ENCODE peak calls at places on chromosomes 13 and 19, in nine cellular contexts. P, X, H, D, I, E, C, R and N are unnamed samples.
A peak's percentile ranks its signal among the peaks of the same experiment; 100 is the strongest.

GRCh38 chr19:41000310-41000737 is 9.2 kb downstream of the CYP2B6 start:
- DNase-seq in I (no peak), X (peak; percentile 31), D (no peak), E (no peak), R (no peak), P (peak; percentile 61), C (no peak), H (peak; percentile 52), N (no peak)

GRCh38 chr19:51141181-51141580 is 920 bp upstream of the SIGLEC7 start:
- DNase-seq in D (no peak), H (no peak), E (no peak), P (no peak), X (no peak), R (no peak), I (no peak), C (no peak), N (no peak)

GRCh38 chr13:30869491-30869890 is 36.6 kb upstream of the MEDAG start:
- DNase-seq in X (no peak), D (no peak), C (peak; percentile 67), H (no peak), E (no peak), R (peak; percentile 49), P (no peak), I (peak; percentile 69), N (no peak)

GRCh38 chr13:45695198-45695730 is 6.9 kb upstream of the CBY2 start:
- DNase-seq in X (no peak), C (no peak), R (no peak), E (no peak), I (no peak), D (no peak), H (no peak), P (no peak), N (peak; percentile 52)

GRCh38 chr13:64505511-64505910 is 2724.6 kb downstream of the PCDH9 start:
- DNase-seq in D (no peak), I (no peak), X (no peak), E (no peak), H (no peak), R (no peak), C (no peak), P (no peak), N (no peak)

GRCh38 chr13:59770451-59770850 is 393.3 kb downstream of the DIAPH3 start:
- DNase-seq in C (no peak), I (no peak), H (no peak), P (no peak), D (no peak), X (no peak), E (no peak), R (no peak), N (no peak)

GRCh38 chr19:48292798-48293197 is 22.9 kb downstream of the ZNF114 start:
- DNase-seq in P (no peak), H (no peak), R (no peak), C (no peak), E (no peak), D (no peak), X (no peak), I (no peak), N (no peak)

GRCh38 chr19:3154957-3155736 is 19.3 kb downstream of the GNA15 start:
- DNase-seq in I (peak; percentile 72), R (peak; percentile 86), D (peak; percentile 84), E (peak; percentile 65), C (peak; percentile 79), H (peak; percentile 49), P (peak; percentile 83), X (peak; percentile 81), N (peak; percentile 86)

GRCh38 chr19:17111766-17112165 is 36.2 kb downstream of the MYO9B start:
- DNase-seq in E (no peak), P (no peak), H (no peak), R (no peak), I (no peak), C (no peak), D (no peak), X (no peak), N (no peak)

GRCh38 chr19:17109962-17110598 is 34.5 kb downstream of the MYO9B start:
- DNase-seq in H (peak; percentile 53), R (peak; percentile 75), E (no peak), I (no peak), C (peak; percentile 76), D (no peak), P (peak; percentile 82), X (peak; percentile 72), N (peak; percentile 67)

GRCh38 chr19:17112271-17112670 is 36.7 kb downstream of the MYO9B start:
- DNase-seq in X (no peak), E (no peak), R (no peak), I (no peak), D (no peak), P (no peak), H (no peak), C (no peak), N (no peak)

GRCh38 chr19:17109300-17109699 is 33.7 kb downstream of the MYO9B start:
- DNase-seq in I (no peak), E (no peak), P (no peak), D (no peak), X (no peak), R (no peak), H (no peak), C (no peak), N (no peak)

DNA sequence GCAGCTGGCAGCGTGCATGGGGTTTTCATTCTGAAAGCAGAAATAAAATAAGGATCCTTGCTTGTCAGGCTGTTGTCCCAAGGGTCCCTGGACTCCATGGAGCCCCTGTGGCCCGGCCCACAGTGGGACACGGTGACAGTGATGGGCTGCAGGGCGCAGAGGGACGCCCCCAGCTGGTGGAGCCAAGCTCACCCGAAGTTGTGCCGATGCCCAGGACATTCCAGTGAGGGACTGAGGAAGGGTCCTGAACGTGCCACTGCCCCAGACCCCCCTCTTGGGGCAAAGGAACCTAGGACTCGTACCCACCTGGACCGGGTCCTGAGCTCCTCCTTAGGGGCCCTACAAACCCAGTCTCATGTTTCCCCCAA is 35.0 kb downstream of the MYO9B start:
- DNase-seq in R (no peak), I (no peak), D (no peak), P (no peak), C (no peak), E (no peak), X (no peak), H (no peak), N (no peak)
- TF ChIP-seq CTCF in R (no peak), I (no peak), D (no peak), P (no peak), C (no peak), E (no peak), X (no peak), H (no peak), N (no peak)

DNA sequence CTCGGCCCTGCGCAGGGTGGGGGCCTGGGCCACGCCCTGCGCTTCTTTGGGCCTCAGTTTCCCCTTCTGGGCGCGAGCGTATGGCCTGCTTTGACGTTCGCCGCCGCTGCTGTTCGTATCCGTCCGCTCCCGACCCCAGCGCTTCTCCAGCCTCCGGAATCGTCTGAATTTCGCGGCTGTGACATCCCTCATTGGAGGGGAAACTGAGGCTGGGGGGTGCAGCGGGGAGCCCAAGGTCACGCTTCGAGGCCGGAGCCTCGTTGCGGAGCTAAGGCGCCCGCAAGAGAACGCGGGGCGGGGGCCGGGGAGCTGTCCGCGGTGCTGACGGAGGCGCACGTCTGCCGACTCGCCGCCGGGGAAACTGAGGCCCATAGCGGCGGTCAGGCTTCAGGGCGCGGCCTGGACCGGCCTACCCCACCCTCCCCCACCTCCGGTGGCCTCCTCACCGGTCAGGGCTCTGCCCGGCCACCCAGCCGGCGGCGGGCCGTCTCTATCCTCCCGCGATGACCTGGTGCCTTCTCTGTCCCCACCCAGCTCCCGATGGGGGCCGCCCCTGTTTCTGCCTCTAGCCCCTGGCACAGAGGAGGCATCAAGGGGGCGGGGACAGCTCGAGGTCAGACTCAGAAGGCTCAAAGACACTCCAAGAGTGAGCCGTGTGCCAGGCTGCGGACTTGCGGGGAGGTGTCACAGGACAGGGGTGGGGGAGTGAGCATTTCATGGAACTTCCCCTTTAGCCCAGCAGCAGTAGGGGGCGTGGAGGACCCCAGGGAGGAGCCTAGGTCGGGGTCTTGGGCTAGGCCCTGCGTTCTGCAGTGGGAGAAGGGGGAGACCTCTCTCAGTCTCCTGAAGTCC is 3.0 kb upstream of the APC2 start:
- DNase-seq in E (peak; percentile 66), I (no peak), P (no peak), D (no peak), X (no peak), C (no peak), H (no peak), R (no peak), N (no peak)
- H3K4me3 ChIP-seq in E (peak overlapping the region; percentile 51), I (no peak overlapping the region), P (no peak overlapping the region), D (no peak overlapping the region), X (no peak overlapping the region), C (peak overlapping the region; percentile 53), H (no peak overlapping the region), R (no peak overlapping the region), N (no peak overlapping the region)

GRCh38 chr13:75196112-75196855 is 285.7 kb downstream of the TBC1D4 start:
- DNase-seq in R (no peak), C (no peak), H (no peak), I (no peak), P (no peak), X (no peak), D (no peak), E (no peak), N (no peak)

GRCh38 chr13:75194717-75195116 is 287.3 kb downstream of the TBC1D4 start:
- DNase-seq in E (no peak), I (no peak), D (no peak), R (peak; percentile 37), P (no peak), C (no peak), H (no peak), X (no peak), N (no peak)

GRCh38 chr13:75202981-75203380 is 279.0 kb downstream of the TBC1D4 start:
- DNase-seq in E (no peak), D (no peak), I (no peak), C (no peak), H (no peak), P (no peak), R (no peak), X (no peak), N (no peak)

GRCh38 chr13:75195479-75196111 is 286.4 kb downstream of the TBC1D4 start:
- DNase-seq in C (no peak), D (no peak), P (no peak), I (no peak), R (no peak), E (no peak), X (no peak), H (no peak), N (no peak)

DNA sequence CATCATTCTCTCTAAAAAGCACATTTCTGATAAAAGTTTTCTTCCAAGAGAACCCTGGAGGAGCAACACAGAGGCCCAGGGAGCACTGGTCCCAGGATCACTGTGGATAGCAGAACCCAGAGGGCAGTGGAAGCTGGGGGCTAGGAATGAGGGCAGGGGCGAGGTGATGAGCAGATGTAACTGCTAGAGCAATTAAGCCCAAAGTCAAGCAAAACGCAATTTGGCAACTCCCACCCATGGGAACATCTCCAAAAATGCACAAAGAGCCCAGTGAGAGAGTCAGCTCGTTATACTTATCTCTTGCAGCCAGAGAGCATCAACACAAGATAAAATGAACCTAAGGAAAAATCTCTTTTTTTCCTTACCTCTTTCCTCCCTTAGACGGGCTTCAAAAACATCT is 284.2 kb downstream of the TBC1D4 start:
- DNase-seq in D (no peak), I (no peak), P (no peak), C (no peak), E (no peak), H (no peak), X (no peak), R (no peak), N (no peak)
- H3K4me1 ChIP-seq in D (no peaks in the 10 kb centered on the region), I (no peaks in the 10 kb centered on the region), P (no peaks in the 10 kb centered on the region), C (peaks cover 30% of the 10 kb centered on the region), E (no peaks in the 10 kb centered on the region), H (no peaks in the 10 kb centered on the region), X (peaks cover 18% of the 10 kb centered on the region), R (peaks cover 37% of the 10 kb centered on the region), N (no peaks in the 10 kb centered on the region)

DNA sequence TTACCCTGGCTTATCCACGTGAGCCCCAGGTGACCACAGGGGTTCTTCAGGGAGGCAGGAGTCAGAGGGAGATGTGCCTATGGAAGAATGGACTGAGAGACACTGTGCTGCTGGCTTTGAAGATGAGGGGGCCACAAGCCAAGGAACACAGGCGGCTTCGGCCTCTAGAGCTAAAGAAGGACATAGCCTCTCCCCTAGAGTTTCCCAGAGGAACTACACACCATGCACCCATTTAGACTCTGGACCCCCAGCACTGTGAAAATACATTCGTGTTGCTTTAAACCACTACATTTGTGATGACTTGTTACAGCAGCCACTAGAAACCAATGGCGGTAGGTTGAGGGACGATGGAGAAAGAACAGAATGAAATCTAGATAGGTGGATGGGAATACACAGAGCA is 13.7 kb upstream of the ATF5 start:
- DNase-seq in R (no peak), C (no peak), H (no peak), D (no peak), I (no peak), P (no peak), X (no peak), E (no peak), N (no peak)
- TF ChIP-seq CTCF in R (no peak), C (no peak), H (no peak), D (no peak), I (no peak), P (no peak), X (no peak), E (peak; percentile 34), N (no peak)